ENCODE peak calls at places on chromosomes 16 and 17, in four cellular contexts. Q, E, H and B are unnamed samples.

GRCh38 chr16:86306046-86306644 is 204.2 kb upstream of the FOXF1 start:
- DNase-seq in Q (no peak), E (no peak), H (no peak), B (no peak)

GRCh38 chr17:59332890-59333377 is 1.5 kb downstream of the YPEL2 start:
- DNase-seq in Q (no peak), E (no peak), H (no peak), B (no peak)

GRCh38 chr17:51362818-51363598 is 102.7 kb downstream of the UTP18 start:
- DNase-seq in Q (no peak), E (no peak), H (peak; percentile 51), B (no peak)

GRCh38 chr16:48901712-48902374 is 291.9 kb upstream of the N4BP1 start:
- DNase-seq in Q (no peak), E (no peak), H (no peak), B (no peak)

GRCh38 chr17:57832711-57833596 is 16.9 kb downstream of the MRPS23 start:
- DNase-seq in Q (no peak), E (peak; percentile 61), H (peak; percentile 13), B (peak; percentile 72)

GRCh38 chr17:34798581-34798980 is 162.7 kb downstream of the CCT6B start:
- DNase-seq in Q (no peak), E (no peak), H (peak; percentile 70), B (no peak)

GRCh38 chr17:27904534-27904933 is 11.4 kb upstream of the LYRM9 start:
- DNase-seq in Q (no peak), E (no peak), H (no peak), B (no peak)

GRCh38 chr16:12523002-12523401 is 280.7 kb downstream of the CPPED1 start:
- DNase-seq in Q (no peak), E (no peak), H (no peak), B (no peak)

GRCh38 chr17:71180801-71181385 is 939.9 kb upstream of the SOX9 start:
- DNase-seq in Q (no peak), E (no peak), H (no peak), B (no peak)

GRCh38 chr17:8619294-8619693 is 11.2 kb downstream of the MYH10 start:
- DNase-seq in Q (no peak), E (no peak), H (no peak), B (no peak)

GRCh38 chr17:50117202-50118040 is 12.5 kb downstream of the SAMD14 start:
- DNase-seq in Q (no peak), E (peak; percentile 84), H (no peak), B (peak; percentile 51)

GRCh38 chr17:19386276-19386863 is 620 bp downstream of the MFAP4 start:
- DNase-seq in Q (no peak), E (no peak), H (no peak), B (no peak)

GRCh38 chr16:1708083-1708767 is 2.2 kb downstream of the MAPK8IP3 start:
- DNase-seq in Q (no peak), E (no peak), H (no peak), B (no peak)

GRCh38 chr17:48160177-48160967 is 52.8 kb downstream of the SNX11 start:
- DNase-seq in Q (no peak), E (no peak), H (peak; percentile 88), B (no peak)

GRCh38 chr16:57258910-57259475 is 13.9 kb downstream of the ARL2BP start:
- DNase-seq in Q (no peak), E (no peak), H (no peak), B (no peak)

GRCh38 chr17:61774724-61775123 is 88.6 kb downstream of the BRIP1 start:
- DNase-seq in Q (no peak), E (no peak), H (no peak), B (no peak)

GRCh38 chr17:50765454-50766221 is 1.7 kb downstream of the ANKRD40CL start:
- DNase-seq in Q (peak; percentile 37), E (no peak), H (no peak), B (peak; percentile 29)

GRCh38 chr17:32223703-32224102 is 41.9 kb upstream of the RHBDL3 start:
- DNase-seq in Q (no peak), E (no peak), H (no peak), B (no peak)

GRCh38 chr17:43956222-43956621 is 2.5 kb upstream of the PYY start:
- DNase-seq in Q (no peak), E (no peak), H (no peak), B (no peak)

GRCh38 chr16:31135535-31136286 is at the start of gene PRSS8:
- DNase-seq in Q (no peak), E (peak; percentile 82), H (no peak), B (no peak)

GRCh38 chr17:32277284-32277683 is 11.7 kb downstream of the RHBDL3 start:
- DNase-seq in Q (no peak), E (no peak), H (no peak), B (no peak)

GRCh38 chr17:17387017-17387416 is 83.8 kb downstream of the NT5M start:
- DNase-seq in Q (no peak), E (no peak), H (no peak), B (no peak)

GRCh38 chr16:55773859-55774549 is 58.9 kb downstream of the CES1 start:
- DNase-seq in Q (no peak), E (no peak), H (no peak), B (no peak)

GRCh38 chr16:9139965-9140364 is 48.5 kb downstream of the HAPSTR1 start:
- DNase-seq in Q (no peak), E (peak; percentile 65), H (no peak), B (peak; percentile 64)

GRCh38 chr17:69012895-69013805 is 47.6 kb downstream of the ABCA9 start:
- DNase-seq in Q (no peak), E (peak; percentile 31), H (no peak), B (no peak)
- TF ChIP-seq HDAC6 in Q (no peak), E (no peak), H (no peak), B (no peak)

GRCh38 chr17:74307984-74308773 is 17.8 kb upstream of the KIF19 start:
- DNase-seq in Q (no peak), E (peak; percentile 35), H (no peak), B (no peak)

GRCh38 chr17:74303300-74303699 is 22.7 kb upstream of the KIF19 start:
- DNase-seq in Q (no peak), E (no peak), H (no peak), B (no peak)

GRCh38 chr17:74309902-74310301 is 16.1 kb upstream of the KIF19 start:
- DNase-seq in Q (no peak), E (no peak), H (no peak), B (no peak)

GRCh38 chr17:74305865-74306654 is 20.0 kb upstream of the KIF19 start:
- DNase-seq in Q (no peak), E (no peak), H (no peak), B (no peak)
- TF ChIP-seq HDAC6 in Q (no peak), E (no peak), H (no peak), B (no peak)

GRCh38 chr16:75250809-75251279 is 580 bp downstream of the BCAR1 start:
- DNase-seq in Q (no peak), E (peak; percentile 78), H (no peak), B (peak; percentile 70)

GRCh38 chr16:75251280-75252048 is at the start of gene BCAR1:
- DNase-seq in Q (no peak), E (peak; percentile 94), H (peak; percentile 50), B (peak; percentile 86)

GRCh38 chr16:75249441-75249840 is 2.0 kb downstream of the BCAR1 start:
- DNase-seq in Q (no peak), E (no peak), H (no peak), B (no peak)

GRCh38 chr16:75248536-75249380 is 2.7 kb downstream of the BCAR1 start:
- DNase-seq in Q (no peak), E (no peak), H (no peak), B (no peak)

GRCh38 chr16:75250089-75250808 is 1.2 kb downstream of the BCAR1 start:
- DNase-seq in Q (no peak), E (no peak), H (no peak), B (no peak)
- TF ChIP-seq HDAC6 in Q (no peak), E (no peak), H (no peak), B (no peak)

DNA sequence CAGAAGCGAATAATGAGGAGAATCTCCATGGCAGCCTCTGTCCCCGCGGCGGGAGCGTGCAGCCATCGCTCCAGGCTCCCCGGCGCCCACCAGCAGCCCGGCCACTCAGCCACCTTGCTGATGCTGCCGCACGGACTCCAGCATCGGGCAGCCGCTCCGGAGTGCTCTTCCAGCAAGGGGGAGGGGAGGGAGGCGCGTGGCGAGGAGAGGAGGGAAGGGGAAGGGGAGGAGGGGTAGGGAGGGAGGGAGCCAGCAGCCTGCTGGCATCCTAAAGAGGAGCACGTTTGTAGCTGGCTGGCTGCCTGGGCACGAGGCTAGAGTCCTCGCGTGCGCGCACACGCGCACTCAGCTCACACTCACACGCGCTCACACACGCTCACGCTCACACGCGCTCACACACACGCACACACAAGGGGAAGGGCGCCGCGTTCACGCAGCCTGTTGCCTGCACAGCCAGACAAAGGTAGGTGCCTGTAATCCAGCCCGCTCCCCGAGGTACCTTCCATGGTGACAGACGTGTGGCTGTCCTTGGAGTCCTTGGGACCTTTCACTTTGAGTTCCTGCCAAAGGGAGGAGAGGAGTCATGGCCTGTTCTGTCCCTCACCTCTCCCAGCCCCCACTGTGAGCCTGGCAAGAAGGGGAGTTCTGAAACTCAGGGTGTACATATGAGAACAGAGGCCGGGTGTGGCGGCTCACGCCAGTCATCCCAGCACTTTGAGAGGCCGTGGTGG is 82.1 kb downstream of the TIMM22 start:
- DNase-seq in Q (no peak), E (no peak), H (no peak), B (no peak)
- TF ChIP-seq HDAC6 in Q (no peak), E (no peak), H (no peak), B (no peak)